ENCODE peak calls at places on chromosomes 13 and 19, in ten cellular contexts. N is HS-5; E is stimulated activated CD4-positive, alpha-beta T cell treated with anti-CD3 and anti-CD28 coated beads, Interleukin-2, amount 100 ng/mL, for 4 hours; Z is MV-4-11; P is right atrium auricular region; T is Caco-2; K is NCI-H2081; A is IMR-90; C is NCI-H2227 treated with DMSO at 0.1 percent for 48 hours; J is stimulated activated CD8-positive, alpha-beta memory T cell treated with anti-CD3 and anti-CD28 coated beads, Interleukin-15, amount 100 ng/mL, for 24 hours. V is an unnamed sample.

GRCh38 chr13:113881614-113882265 is 17.9 kb upstream of the GAS6 start:
- DNase-seq in Z (no peak), C (no peak), N (no peak), E (no peak), A (no peak), P (peak), J (no peak), T (no peak), K (no peak), V (no peak)

GRCh38 chr19:50992666-50993035 is 8.8 kb downstream of the KLK8 start:
- DNase-seq in T (no peak), K (no peak), Z (no peak), A (no peak), N (no peak), E (no peak), J (no peak), P (no peak), C (no peak), V (peak)

GRCh38 chr19:45526143-45526542 is 18.9 kb downstream of the VASP start:
- DNase-seq in C (no peak), A (peak), J (no peak), K (peak), P (peak), Z (no peak), E (no peak), T (peak), N (no peak), V (peak)

GRCh38 chr13:107866007-107866665 is 349.2 kb downstream of the LIG4 start:
- DNase-seq in K (peak), N (no peak), Z (no peak), J (no peak), P (no peak), E (no peak), C (no peak), A (peak), T (no peak), V (peak)

GRCh38 chr13:113537909-113538688 is 46.5 kb upstream of the TFDP1 start:
- DNase-seq in J (no peak), C (no peak), A (no peak), Z (no peak), P (no peak), E (no peak), T (no peak), N (no peak), K (no peak), V (no peak)

GRCh38 chr19:7266832-7267231 is 27.4 kb downstream of the INSR start:
- DNase-seq in E (no peak), J (no peak), T (no peak), C (no peak), P (no peak), A (no peak), Z (peak), K (no peak), N (no peak), V (no peak)

GRCh38 chr19:2089727-2090053 is 6.4 kb downstream of the MOB3A start:
- DNase-seq in J (no peak), Z (no peak), P (no peak), E (no peak), N (no peak), T (no peak), K (no peak), A (no peak), C (no peak), V (no peak)

GRCh38 chr13:44903596-44903995 is 85.7 kb downstream of the NUFIP1 start:
- DNase-seq in A (peak), Z (no peak), E (no peak), C (peak), P (peak), T (no peak), J (no peak), N (no peak), K (no peak), V (no peak)

GRCh38 chr13:51834581-51835158 is 10.3 kb downstream of the TMEM272 start:
- DNase-seq in Z (no peak), A (no peak), N (no peak), K (no peak), T (no peak), J (no peak), P (no peak), C (no peak), E (no peak), V (no peak)

GRCh38 chr19:33273881-33274662 is 28.3 kb downstream of the CEBPA start:
- DNase-seq in J (no peak), C (peak), Z (peak), K (no peak), A (peak), E (peak), T (peak), N (no peak), P (no peak), V (no peak)

GRCh38 chr19:58182577-58182988 is 278 bp upstream of the ZNF274 start:
- DNase-seq in P (no peak), C (no peak), N (no peak), Z (peak), J (no peak), T (no peak), K (no peak), E (peak), A (no peak), V (no peak)

GRCh38 chr13:33862006-33862405 is 44.1 kb downstream of the RFC3 start:
- DNase-seq in C (no peak), Z (no peak), K (no peak), N (no peak), E (no peak), A (no peak), J (no peak), P (no peak), T (no peak), V (no peak)

GRCh38 chr13:105817011-105817410 is 718.5 kb downstream of the EFNB2 start:
- DNase-seq in A (no peak), N (no peak), P (no peak), C (no peak), E (no peak), Z (no peak), T (peak), K (no peak), J (no peak), V (peak)

GRCh38 chr13:60689076-60689475 is 292.1 kb downstream of the TDRD3 start:
- DNase-seq in K (no peak), J (no peak), Z (no peak), C (no peak), P (no peak), A (no peak), T (no peak), N (no peak), E (no peak), V (no peak)

GRCh38 chr13:79481685-79482052 is 714 bp downstream of the NDFIP2 start:
- DNase-seq in J (peak), K (peak), E (peak), A (no peak), P (no peak), T (peak), N (no peak), Z (no peak), C (no peak), V (peak)

GRCh38 chr19:4889034-4889825 is 13.5 kb downstream of the ARRDC5 start:
- DNase-seq in E (no peak), N (peak), Z (no peak), J (no peak), C (no peak), A (peak), K (no peak), T (no peak), P (no peak), V (peak)

GRCh38 chr19:36215276-36216171 is 618 bp downstream of the ZNF146 start:
- DNase-seq in A (peak), E (no peak), P (no peak), K (peak), C (peak), Z (no peak), T (peak), N (no peak), J (no peak), V (no peak)

GRCh38 chr13:30615851-30616311 is 1.8 kb upstream of the USPL1 start:
- DNase-seq in A (peak), T (no peak), C (peak), J (no peak), P (no peak), E (no peak), N (no peak), Z (no peak), K (peak), V (no peak)

GRCh38 chr19:42477117-42477516 is 34.4 kb upstream of the CXCL17 start:
- DNase-seq in C (no peak), P (no peak), K (no peak), Z (no peak), J (no peak), T (no peak), A (no peak), N (no peak), E (no peak), V (no peak)

GRCh38 chr13:85798999-85799646 is at the start of gene SLITRK6:
- DNase-seq in N (no peak), J (no peak), P (no peak), Z (peak), K (peak), T (peak), E (no peak), A (peak), C (peak), V (peak)

GRCh38 chr13:34555988-34556387 is 386.1 kb upstream of the NBEA start:
- DNase-seq in T (peak), E (no peak), Z (no peak), K (no peak), C (no peak), J (no peak), N (no peak), P (no peak), A (no peak), V (no peak)

GRCh38 chr19:31378404-31378803 is 29.2 kb upstream of the TSHZ3 start:
- DNase-seq in N (peak), C (no peak), Z (peak), K (no peak), P (peak), J (no peak), A (peak), E (no peak), T (no peak), V (no peak)

GRCh38 chr13:93231867-93232266 is 5.3 kb downstream of the GPC6 start:
- DNase-seq in P (no peak), T (peak), E (no peak), J (no peak), K (no peak), Z (no peak), C (no peak), N (no peak), A (no peak), V (no peak)

GRCh38 chr19:29528946-29529645 is 3.3 kb downstream of the VSTM2B start:
- DNase-seq in N (no peak), A (no peak), J (no peak), K (peak), P (no peak), C (no peak), T (no peak), E (no peak), Z (no peak), V (no peak)

GRCh38 chr19:5218963-5219530 is 121.6 kb downstream of the PTPRS start:
- DNase-seq in A (no peak), C (no peak), Z (no peak), K (no peak), N (no peak), P (no peak), E (no peak), J (no peak), T (no peak), V (no peak)

GRCh38 chr19:2488942-2489731 is 13.2 kb downstream of the GADD45B start:
- DNase-seq in K (peak), C (no peak), J (no peak), T (no peak), A (no peak), P (no peak), Z (no peak), N (no peak), E (no peak), V (peak)

GRCh38 chr13:49400755-49401659 is 42.9 kb downstream of the CAB39L start:
- DNase-seq in J (no peak), C (no peak), N (no peak), P (no peak), E (no peak), T (peak), A (peak), K (no peak), Z (peak), V (peak)

GRCh38 chr13:98599502-98600328 is 22.8 kb upstream of the STK24 start:
- DNase-seq in N (no peak), J (no peak), P (no peak), T (peak), K (no peak), E (no peak), A (peak), Z (no peak), C (no peak), V (no peak)

GRCh38 chr13:110684388-110685056 is 21.4 kb downstream of the CARS2 start:
- DNase-seq in A (no peak), T (no peak), C (no peak), N (no peak), J (no peak), E (no peak), P (no peak), Z (no peak), K (no peak), V (no peak)

GRCh38 chr13:66657165-66657895 is 572.8 kb downstream of the PCDH9 start:
- DNase-seq in P (peak), E (no peak), K (peak), A (peak), T (no peak), J (no peak), C (peak), N (peak), Z (no peak), V (peak)

GRCh38 chr13:66933994-66934393 is 296.1 kb downstream of the PCDH9 start:
- DNase-seq in C (no peak), Z (no peak), K (no peak), J (no peak), T (no peak), N (peak), E (no peak), P (no peak), A (peak), V (no peak)

V was measured in PC-9.